ENCODE peak calls at places on chromosomes 11 and 22, in nine cellular contexts. X is heart left ventricle; P is upper lobe of right lung; B is CD8-positive, alpha-beta memory T cell; A is hepatocyte; H is CD4-positive, alpha-beta memory T cell; V is fibroblast of lung; R is astrocyte; W is uterus. Z is an unnamed sample. For H3K36me3 and H3K4me1, the result is how much of the 10 kb centered on the place peaks cover.

GRCh38 chr11:71539017-71539416 is 1.2 kb downstream of the KRTAP5-8 start:
- DNase-seq in X (no peak), P (peak), B (no peak), A (no peak), H (no peak), V (no peak), R (no peak), W (no peak), Z (no peak)

GRCh38 chr11:73585834-73586575 is 11.9 kb downstream of the FAM168A start:
- DNase-seq in X (no peak), P (no peak), B (no peak), A (no peak), H (no peak), V (peak), R (peak), W (no peak), Z (no peak)

GRCh38 chr11:76445122-76446084 is 585 bp downstream of the EMSY start:
- DNase-seq in X (peak), P (peak), B (peak), A (peak), H (peak), V (peak), R (peak), W (peak), Z (peak)

GRCh38 chr11:43573233-43573632 is 107.3 kb upstream of the HSD17B12 start:
- DNase-seq in X (no peak), P (no peak), B (no peak), A (no peak), H (no peak), V (no peak), R (no peak), W (no peak), Z (peak)

GRCh38 chr11:44680982-44681597 is 45.7 kb upstream of the TSPAN18 start:
- DNase-seq in X (no peak), P (no peak), B (peak), A (peak), H (peak), V (peak), R (peak), W (no peak), Z (peak)

GRCh38 chr11:133306019-133306418 is 226.3 kb downstream of the OPCML start:
- DNase-seq in X (no peak), P (no peak), B (no peak), A (peak), H (no peak), V (no peak), R (no peak), W (no peak), Z (peak)

GRCh38 chr22:20530368-20531153 is 23.2 kb downstream of the MED15 start:
- DNase-seq in X (no peak), P (no peak), B (no peak), A (peak), H (no peak), V (peak), R (peak), W (no peak), Z (no peak)

GRCh38 chr11:77522215-77522614 is 48.3 kb upstream of the PAK1 start:
- DNase-seq in X (no peak), P (no peak), B (no peak), A (no peak), H (no peak), V (peak), R (peak), W (no peak), Z (no peak)

GRCh38 chr11:110479445-110480101 is 49.8 kb downstream of the FDX1 start:
- DNase-seq in X (no peak), P (no peak), B (no peak), A (peak), H (no peak), V (peak), R (peak), W (no peak), Z (peak)

GRCh38 chr11:35486446-35486845 is 39.0 kb downstream of the PAMR1 start:
- DNase-seq in X (no peak), P (no peak), B (no peak), A (no peak), H (no peak), V (no peak), R (no peak), W (no peak), Z (no peak)

GRCh38 chr22:47805394-47805935 is 1043.0 kb downstream of the TBC1D22A start:
- DNase-seq in X (no peak), P (no peak), B (no peak), A (no peak), H (no peak), V (no peak), R (no peak), W (no peak), Z (no peak)

GRCh38 chr11:82747471-82747870 is 13.8 kb upstream of the FAM181B start:
- DNase-seq in X (no peak), P (no peak), B (no peak), A (no peak), H (no peak), V (no peak), R (no peak), W (no peak), Z (no peak)

GRCh38 chr11:28547395-28547794 is 439.2 kb downstream of the METTL15 start:
- DNase-seq in X (no peak), P (no peak), B (no peak), A (no peak), H (no peak), V (no peak), R (no peak), W (no peak), Z (no peak)

GRCh38 chr22:47837703-47838102 is 1075.3 kb downstream of the TBC1D22A start:
- DNase-seq in X (no peak), P (no peak), B (no peak), A (peak), H (no peak), V (peak), R (no peak), W (no peak), Z (peak)

GRCh38 chr11:132187814-132188213 is 817.4 kb downstream of the NTM start:
- DNase-seq in X (no peak), P (no peak), B (no peak), A (no peak), H (no peak), V (peak), R (peak), W (no peak), Z (no peak)

GRCh38 chr22:31344369-31345330 is 1.5 kb downstream of the PATZ1 start:
- DNase-seq in X (peak), P (peak), B (peak), A (peak), H (peak), V (peak), R (peak), W (peak), Z (peak)

GRCh38 chr11:44621784-44622183 is 56.3 kb downstream of the CD82 start:
- DNase-seq in X (peak), P (no peak), B (no peak), A (no peak), H (no peak), V (no peak), R (no peak), W (no peak), Z (no peak)

GRCh38 chr11:23755076-23755475 is 741.8 kb upstream of the LUZP2 start:
- DNase-seq in X (no peak), P (no peak), B (no peak), A (no peak), H (no peak), V (no peak), R (no peak), W (no peak), Z (no peak)

GRCh38 chr11:3134651-3135490 is 30.2 kb downstream of the OSBPL5 start:
- DNase-seq in X (no peak), P (peak), B (no peak), A (no peak), H (no peak), V (no peak), R (no peak), W (peak), Z (no peak)

GRCh38 chr22:41177626-41178424 is 27.3 kb upstream of the L3MBTL2 start:
- DNase-seq in X (no peak), P (no peak), B (no peak), A (no peak), H (no peak), V (no peak), R (no peak), W (no peak), Z (no peak)

GRCh38 chr22:41175546-41175945 is 29.6 kb upstream of the L3MBTL2 start:
- DNase-seq in X (no peak), P (no peak), B (no peak), A (no peak), H (no peak), V (no peak), R (no peak), W (no peak), Z (no peak)

GRCh38 chr22:41180926-41181325 is 24.2 kb upstream of the L3MBTL2 start:
- DNase-seq in X (no peak), P (no peak), B (no peak), A (no peak), H (no peak), V (no peak), R (no peak), W (no peak), Z (no peak)

GRCh38 chr22:41177040-41177625 is 28.0 kb upstream of the L3MBTL2 start:
- DNase-seq in X (peak), P (no peak), B (no peak), A (no peak), H (no peak), V (no peak), R (no peak), W (no peak), Z (no peak)

GRCh38 chr22:41178425-41178975 is 26.6 kb upstream of the L3MBTL2 start:
- DNase-seq in X (peak), P (no peak), B (no peak), A (no peak), H (no peak), V (no peak), R (no peak), W (no peak), Z (no peak)
- H3K36me3 ChIP-seq in X (under half), P (half or more), B (under half), A (under half), H (half or more), V (under half), R (half or more), W (under half), Z (under half)

GRCh38 chr11:62401781-62402180 is 17.1 kb upstream of the SCGB1A1 start:
- DNase-seq in X (no peak), P (peak), B (no peak), A (no peak), H (no peak), V (no peak), R (no peak), W (peak), Z (no peak)

GRCh38 chr11:62400281-62400680 is 18.6 kb upstream of the SCGB1A1 start:
- DNase-seq in X (no peak), P (peak), B (no peak), A (no peak), H (no peak), V (no peak), R (no peak), W (peak), Z (no peak)

GRCh38 chr11:62400760-62401159 is 18.1 kb upstream of the SCGB1A1 start:
- DNase-seq in X (peak), P (peak), B (no peak), A (peak), H (no peak), V (peak), R (peak), W (peak), Z (peak)

GRCh38 chr11:62402226-62402625 is 16.6 kb upstream of the SCGB1A1 start:
- DNase-seq in X (peak), P (peak), B (peak), A (no peak), H (peak), V (no peak), R (no peak), W (peak), Z (no peak)

GRCh38 chr11:62401356-62401755 is 17.5 kb upstream of the SCGB1A1 start:
- DNase-seq in X (no peak), P (no peak), B (no peak), A (no peak), H (no peak), V (no peak), R (no peak), W (no peak), Z (no peak)
- H3K27ac ChIP-seq in X (peak), P (peak), B (no peak), A (peak), H (peak), V (no peak), R (no peak), W (peak), Z (no peak)

GRCh38 chr11:12680246-12680939 is 6.2 kb downstream of the TEAD1 start:
- DNase-seq in X (peak), P (peak), B (no peak), A (peak), H (peak), V (peak), R (peak), W (peak), Z (peak)

GRCh38 chr11:12681462-12681861 is 7.2 kb downstream of the TEAD1 start:
- DNase-seq in X (no peak), P (no peak), B (no peak), A (no peak), H (no peak), V (no peak), R (no peak), W (no peak), Z (no peak)

GRCh38 chr11:12682288-12682687 is 8.1 kb downstream of the TEAD1 start:
- DNase-seq in X (no peak), P (no peak), B (no peak), A (no peak), H (no peak), V (no peak), R (no peak), W (no peak), Z (no peak)

GRCh38 chr11:12679471-12679870 is 5.2 kb downstream of the TEAD1 start:
- DNase-seq in X (no peak), P (no peak), B (no peak), A (no peak), H (no peak), V (no peak), R (no peak), W (no peak), Z (no peak)

DNA sequence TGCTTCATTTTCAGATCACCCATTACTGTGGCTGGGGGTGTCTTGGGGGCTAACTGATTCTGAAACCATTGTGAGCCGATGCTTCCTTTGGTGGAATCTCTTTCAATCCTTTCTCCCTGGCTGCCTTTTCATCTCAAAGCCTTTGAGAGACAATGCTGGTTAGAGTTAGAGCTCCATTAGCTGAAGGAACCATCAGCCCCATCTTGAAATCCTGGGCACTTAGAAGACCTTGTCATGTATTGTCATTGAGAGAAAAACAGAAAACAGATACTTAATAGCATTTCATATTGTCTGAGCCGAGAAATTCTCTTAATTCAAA is 6.7 kb downstream of the TEAD1 start:
- DNase-seq in X (no peak), P (no peak), B (no peak), A (no peak), H (no peak), V (no peak), R (no peak), W (no peak), Z (no peak)
- H3K4me1 ChIP-seq in X (half or more), P (under half), B (under half), A (half or more), H (under half), V (under half), R (half or more), W (under half), Z (under half)

DNA sequence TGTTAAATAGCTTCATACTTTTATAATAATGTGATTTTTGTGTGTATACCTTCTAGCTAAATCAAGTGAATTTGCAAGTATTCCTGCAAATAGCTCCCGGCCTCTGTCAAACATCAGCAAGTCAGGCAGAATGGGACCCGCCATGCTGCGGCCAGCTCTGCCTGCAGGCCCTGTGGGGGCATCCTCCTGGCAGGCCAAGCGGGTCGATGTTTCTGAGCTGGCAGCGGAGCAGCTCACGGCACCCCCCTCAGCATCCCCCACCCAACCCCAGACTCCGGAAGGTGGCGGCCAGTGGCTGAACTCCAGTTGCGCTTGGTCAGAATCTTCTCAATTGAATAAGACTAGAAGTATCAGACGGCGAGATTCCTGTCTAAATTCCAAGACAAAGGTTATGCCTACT is 19.3 kb downstream of the GTSE1 start:
- DNase-seq in X (no peak), P (no peak), B (no peak), A (no peak), H (no peak), V (no peak), R (no peak), W (no peak), Z (no peak)
- H3K36me3 ChIP-seq in X (under half), P (under half), B (under half), A (under half), H (under half), V (under half), R (under half), W (under half), Z (under half)

GRCh38 chr11:117059611-117060010 is 38.6 kb downstream of the SIK3 start:
- DNase-seq in X (no peak), P (no peak), B (no peak), A (no peak), H (no peak), V (no peak), R (no peak), W (no peak), Z (no peak)
- H3K27ac ChIP-seq in X (no peak), P (no peak), B (no peak), A (no peak), H (no peak), V (no peak), R (no peak), W (no peak), Z (no peak)

GRCh38 chr22:21947040-21948014 is 5.3 kb downstream of the PPM1F start:
- DNase-seq in X (no peak), P (no peak), B (no peak), A (peak), H (no peak), V (peak), R (peak), W (no peak), Z (peak)
- H3K4me1 ChIP-seq in X (half or more), P (half or more), B (under half), A (under half), H (under half), V (under half), R (under half), W (under half), Z (under half)

GRCh38 chr11:27477831-27478230 is 5.2 kb upstream of the LGR4 start:
- DNase-seq in X (no peak), P (no peak), B (no peak), A (no peak), H (no peak), V (no peak), R (no peak), W (no peak), Z (no peak)

GRCh38 chr11:27487706-27488105 is 15.1 kb upstream of the LGR4 start:
- DNase-seq in X (no peak), P (no peak), B (no peak), A (no peak), H (no peak), V (no peak), R (no peak), W (no peak), Z (peak)

GRCh38 chr11:27481992-27482391 is 9.4 kb upstream of the LGR4 start:
- DNase-seq in X (no peak), P (no peak), B (no peak), A (no peak), H (no peak), V (no peak), R (no peak), W (no peak), Z (no peak)

GRCh38 chr11:27485930-27486773 is 13.6 kb upstream of the LGR4 start:
- DNase-seq in X (peak), P (no peak), B (peak), A (peak), H (peak), V (peak), R (peak), W (no peak), Z (peak)

DNA sequence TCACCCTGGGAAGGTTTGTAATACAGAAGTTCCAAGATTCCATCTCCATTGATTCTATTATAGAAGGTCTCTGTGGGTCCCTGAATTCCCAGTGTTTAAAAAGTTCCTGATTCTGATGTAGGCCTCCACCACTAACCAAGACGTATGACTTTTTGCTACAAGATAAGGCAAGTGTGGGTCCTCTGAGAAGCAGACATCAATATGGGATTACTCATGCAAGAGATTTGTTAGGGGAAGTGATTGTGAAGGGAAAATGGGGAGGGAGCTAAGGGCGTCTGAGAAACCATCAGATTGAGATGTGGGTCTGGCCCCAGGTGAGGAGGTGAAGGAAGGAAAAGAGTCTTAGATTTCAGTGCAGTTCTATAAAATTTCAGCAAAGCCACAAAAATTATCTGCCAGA is 10.2 kb upstream of the LGR4 start:
- DNase-seq in X (no peak), P (no peak), B (no peak), A (no peak), H (no peak), V (peak), R (peak), W (no peak), Z (no peak)
- H3K36me3 ChIP-seq in X (under half), P (under half), B (under half), A (under half), H (under half), V (under half), R (under half), W (under half), Z (under half)